ENCODE peak calls at places on chromosomes 1 and 21, in six cellular contexts. One of them, this sample, is unnamed. For H3K9me3 and H3K36me3, the result is how much of the 10 kb centered on the place peaks cover.

GRCh38 chr1:224203243-224204016 is 20.4 kb downstream of the DEGS1 start:
- DNase-seq in GM23248: peak
- DNase-seq in MM.1S: no peak
- DNase-seq in HCT116: no peak
- DNase-seq in K562: no peak
- DNase-seq in mammary epithelial cell: no peak
- DNase-seq in this sample: no peak

GRCh38 chr1:98660941-98661543 is 479 bp upstream of the SNX7 start:
- DNase-seq in GM23248: peak
- DNase-seq in MM.1S: no peak
- DNase-seq in HCT116: no peak
- DNase-seq in K562: no peak
- DNase-seq in mammary epithelial cell: no peak
- DNase-seq in this sample: no peak

GRCh38 chr1:12511516-12512468 is 106.2 kb downstream of the DHRS3 start:
- DNase-seq in GM23248: no peak
- DNase-seq in MM.1S: no peak
- DNase-seq in HCT116: no peak
- DNase-seq in K562: peak
- DNase-seq in mammary epithelial cell: no peak
- DNase-seq in this sample: no peak

GRCh38 chr1:47870946-47871750 is 126.0 kb downstream of the TRABD2B start:
- DNase-seq in GM23248: no peak
- DNase-seq in MM.1S: no peak
- DNase-seq in HCT116: no peak
- DNase-seq in K562: no peak
- DNase-seq in mammary epithelial cell: no peak
- DNase-seq in this sample: no peak

GRCh38 chr21:44866780-44867179 is 6.7 kb downstream of the PTTG1IP start:
- DNase-seq in GM23248: peak
- DNase-seq in MM.1S: no peak
- DNase-seq in HCT116: no peak
- DNase-seq in K562: peak
- DNase-seq in mammary epithelial cell: no peak
- DNase-seq in this sample: no peak

GRCh38 chr1:87089070-87089736 is 174.8 kb downstream of the HS2ST1 start:
- DNase-seq in GM23248: no peak
- DNase-seq in MM.1S: peak
- DNase-seq in HCT116: no peak
- DNase-seq in K562: no peak
- DNase-seq in mammary epithelial cell: peak
- DNase-seq in this sample: no peak

GRCh38 chr1:115463347-115463746 is 125.3 kb upstream of the NGF start:
- DNase-seq in GM23248: no peak
- DNase-seq in MM.1S: peak
- DNase-seq in HCT116: no peak
- DNase-seq in K562: no peak
- DNase-seq in mammary epithelial cell: peak
- DNase-seq in this sample: no peak

GRCh38 chr1:151058682-151059341 is 610 bp downstream of the CDC42SE1 start:
- DNase-seq in GM23248: peak
- DNase-seq in MM.1S: no peak
- DNase-seq in HCT116: no peak
- DNase-seq in K562: no peak
- DNase-seq in mammary epithelial cell: peak
- DNase-seq in this sample: no peak

GRCh38 chr21:36509966-36510742 is 30.2 kb upstream of the CLDN14 start:
- DNase-seq in GM23248: no peak
- DNase-seq in MM.1S: no peak
- DNase-seq in HCT116: no peak
- DNase-seq in K562: no peak
- DNase-seq in mammary epithelial cell: peak
- DNase-seq in this sample: no peak

GRCh38 chr1:44243782-44244495 is 30.7 kb downstream of the DMAP1 start:
- DNase-seq in GM23248: no peak
- DNase-seq in MM.1S: no peak
- DNase-seq in HCT116: no peak
- DNase-seq in K562: no peak
- DNase-seq in mammary epithelial cell: no peak
- DNase-seq in this sample: no peak

GRCh38 chr1:185574139-185574835 is 159.9 kb upstream of the HMCN1 start:
- DNase-seq in GM23248: peak
- DNase-seq in MM.1S: no peak
- DNase-seq in HCT116: no peak
- DNase-seq in K562: no peak
- DNase-seq in mammary epithelial cell: peak
- DNase-seq in this sample: no peak

GRCh38 chr1:10830961-10831669 is 34.7 kb upstream of the CASZ1 start:
- DNase-seq in GM23248: peak
- DNase-seq in MM.1S: no peak
- DNase-seq in HCT116: no peak
- DNase-seq in K562: no peak
- DNase-seq in mammary epithelial cell: peak
- DNase-seq in this sample: no peak

GRCh38 chr1:213049232-213049631 is 1.8 kb upstream of the RPS6KC1 start:
- DNase-seq in GM23248: no peak
- DNase-seq in MM.1S: no peak
- DNase-seq in HCT116: no peak
- DNase-seq in K562: no peak
- DNase-seq in mammary epithelial cell: no peak
- DNase-seq in this sample: no peak

GRCh38 chr1:184471686-184472085 is 84.9 kb downstream of the C1orf21 start:
- DNase-seq in GM23248: no peak
- DNase-seq in MM.1S: no peak
- DNase-seq in HCT116: no peak
- DNase-seq in K562: no peak
- DNase-seq in mammary epithelial cell: no peak
- DNase-seq in this sample: no peak
- H3K9me3 ChIP-seq in GM23248: under half
- H3K9me3 ChIP-seq in MM.1S: under half
- H3K9me3 ChIP-seq in HCT116: under half
- H3K9me3 ChIP-seq in K562: under half
- H3K9me3 ChIP-seq in mammary epithelial cell: under half
- H3K9me3 ChIP-seq in this sample: under half

DNA sequence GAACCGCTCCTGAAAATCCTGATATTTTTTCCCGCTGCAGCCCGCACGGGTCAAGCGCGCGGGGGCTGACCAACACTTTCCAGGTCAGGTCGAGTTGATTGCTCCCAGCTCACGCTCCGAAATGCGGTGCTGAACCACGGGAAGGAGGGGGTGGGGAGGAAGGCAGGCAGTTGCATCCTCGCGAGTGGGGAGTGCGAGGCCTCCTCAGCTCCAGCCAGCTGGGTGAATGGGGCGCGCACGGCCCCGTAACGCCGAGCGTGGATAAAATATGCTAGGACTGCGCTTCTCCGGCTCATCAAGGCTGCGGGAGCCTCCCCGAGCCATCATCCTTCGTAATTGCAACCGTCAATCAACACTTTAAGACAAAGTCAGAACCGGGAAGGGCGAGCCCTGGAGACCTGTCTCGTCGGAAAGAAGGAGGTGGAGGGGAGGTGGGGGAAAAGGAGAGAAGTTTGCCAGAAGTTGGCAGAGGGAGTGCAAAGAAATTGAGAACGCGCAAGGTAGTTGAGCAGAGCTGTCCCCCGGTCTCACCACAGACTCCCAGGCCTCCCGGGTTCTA is 8.0 kb downstream of the NR5A2 start:
- DNase-seq in GM23248: peak
- DNase-seq in MM.1S: no peak
- DNase-seq in HCT116: no peak
- DNase-seq in K562: no peak
- DNase-seq in mammary epithelial cell: no peak
- DNase-seq in this sample: no peak
- TF ChIP-seq EZH2 in GM23248: peak
- TF ChIP-seq EZH2 in MM.1S: no peak
- TF ChIP-seq EZH2 in HCT116: no peak
- TF ChIP-seq EZH2 in K562: peak
- TF ChIP-seq EZH2 in mammary epithelial cell: peak
- TF ChIP-seq EZH2 in this sample: no peak

DNA sequence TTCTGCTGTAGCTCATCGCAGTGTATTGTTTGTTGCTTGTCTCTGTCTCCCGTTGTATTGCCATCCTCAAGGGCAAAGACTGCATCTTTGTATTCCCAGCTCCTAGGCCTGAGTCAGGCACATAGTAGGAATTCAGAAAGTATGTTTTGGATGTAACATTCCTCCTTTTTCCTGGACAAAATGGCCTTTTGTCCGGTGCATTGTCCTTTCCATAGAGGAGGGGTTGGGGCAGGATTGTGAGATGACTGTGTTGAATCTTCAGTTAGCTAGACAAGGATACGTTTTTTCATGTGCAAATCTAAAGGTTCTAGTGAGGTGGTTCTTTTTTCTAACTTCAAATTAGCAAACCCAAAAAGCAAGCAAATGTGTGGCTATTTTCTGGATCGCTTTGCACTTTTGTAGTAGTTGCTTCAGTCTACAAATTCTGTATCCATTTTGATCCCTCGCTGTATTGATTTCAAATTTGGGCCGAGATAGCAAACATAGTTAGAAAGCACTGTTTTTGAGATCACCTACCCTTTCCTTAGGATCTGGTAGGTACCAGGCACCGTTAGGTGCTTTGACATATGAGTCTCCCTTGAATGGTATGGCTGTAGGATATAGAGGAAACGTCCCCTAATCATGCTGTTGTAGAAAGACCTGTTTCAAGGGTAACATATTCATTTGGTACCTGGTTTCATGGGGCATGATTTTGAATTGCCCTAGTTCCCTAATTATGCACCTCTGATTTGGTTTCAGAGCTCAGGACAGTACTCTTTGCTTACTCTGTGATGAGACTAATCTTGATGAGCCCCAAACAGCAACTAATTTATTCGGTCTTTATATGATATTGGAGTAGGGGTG is 1.2 kb downstream of the PPP1R8 start:
- DNase-seq in GM23248: peak
- DNase-seq in MM.1S: no peak
- DNase-seq in HCT116: peak
- DNase-seq in K562: peak
- DNase-seq in mammary epithelial cell: peak
- DNase-seq in this sample: no peak
- H3K36me3 ChIP-seq in GM23248: under half
- H3K36me3 ChIP-seq in MM.1S: under half
- H3K36me3 ChIP-seq in HCT116: under half
- H3K36me3 ChIP-seq in K562: under half
- H3K36me3 ChIP-seq in mammary epithelial cell: under half
- H3K36me3 ChIP-seq in this sample: under half

GRCh38 chr1:3004285-3005205 is 16.7 kb upstream of the ACTRT2 start:
- DNase-seq in GM23248: no peak
- DNase-seq in MM.1S: no peak
- DNase-seq in HCT116: no peak
- DNase-seq in K562: no peak
- DNase-seq in mammary epithelial cell: no peak
- DNase-seq in this sample: no peak
- H3K9me3 ChIP-seq in GM23248: under half
- H3K9me3 ChIP-seq in MM.1S: under half
- H3K9me3 ChIP-seq in HCT116: under half
- H3K9me3 ChIP-seq in K562: under half
- H3K9me3 ChIP-seq in mammary epithelial cell: under half
- H3K9me3 ChIP-seq in this sample: under half

GRCh38 chr1:110555807-110556470 is 37.0 kb upstream of the KCNA10 start:
- DNase-seq in GM23248: no peak
- DNase-seq in MM.1S: no peak
- DNase-seq in HCT116: no peak
- DNase-seq in K562: no peak
- DNase-seq in mammary epithelial cell: no peak
- DNase-seq in this sample: no peak
- TF ChIP-seq EZH2 in GM23248: no peak
- TF ChIP-seq EZH2 in MM.1S: no peak
- TF ChIP-seq EZH2 in HCT116: no peak
- TF ChIP-seq EZH2 in K562: no peak
- TF ChIP-seq EZH2 in mammary epithelial cell: no peak
- TF ChIP-seq EZH2 in this sample: no peak

GRCh38 chr21:25717491-25718139 is 17.1 kb downstream of the ATP5PF start:
- DNase-seq in GM23248: peak
- DNase-seq in MM.1S: no peak
- DNase-seq in HCT116: no peak
- DNase-seq in K562: peak
- DNase-seq in mammary epithelial cell: peak
- DNase-seq in this sample: no peak

GRCh38 chr21:25722631-25723030 is 12.1 kb downstream of the ATP5PF start:
- DNase-seq in GM23248: no peak
- DNase-seq in MM.1S: no peak
- DNase-seq in HCT116: no peak
- DNase-seq in K562: no peak
- DNase-seq in mammary epithelial cell: no peak
- DNase-seq in this sample: no peak

DNA sequence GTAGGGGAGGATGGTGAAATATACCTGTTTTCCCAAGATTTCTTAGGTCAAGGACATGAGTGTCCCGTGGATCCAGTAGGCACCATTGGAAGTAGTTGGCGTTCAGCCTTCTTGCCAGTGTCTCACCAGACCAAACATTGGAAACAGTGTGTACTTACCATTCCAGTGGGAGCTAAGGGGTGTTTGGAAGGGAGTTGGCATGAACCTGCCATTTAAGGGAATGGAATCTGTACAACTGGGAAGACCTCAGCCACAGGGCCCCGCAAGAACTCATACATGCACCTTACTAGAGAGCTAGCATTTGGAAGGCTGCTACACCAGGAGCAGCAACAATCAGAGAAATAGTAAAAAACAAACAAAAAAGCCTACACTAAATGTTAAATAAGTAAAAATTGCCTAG is 12.7 kb downstream of the ATP5PF start:
- DNase-seq in GM23248: no peak
- DNase-seq in MM.1S: no peak
- DNase-seq in HCT116: no peak
- DNase-seq in K562: no peak
- DNase-seq in mammary epithelial cell: no peak
- DNase-seq in this sample: no peak
- H3K36me3 ChIP-seq in GM23248: under half
- H3K36me3 ChIP-seq in MM.1S: under half
- H3K36me3 ChIP-seq in HCT116: under half
- H3K36me3 ChIP-seq in K562: half or more
- H3K36me3 ChIP-seq in mammary epithelial cell: under half
- H3K36me3 ChIP-seq in this sample: half or more

GRCh38 chr1:247145279-247145678 is 26.5 kb downstream of the ZNF124 start:
- DNase-seq in GM23248: no peak
- DNase-seq in MM.1S: no peak
- DNase-seq in HCT116: no peak
- DNase-seq in K562: no peak
- DNase-seq in mammary epithelial cell: no peak
- DNase-seq in this sample: no peak

GRCh38 chr1:247147781-247148180 is 24.0 kb downstream of the ZNF124 start:
- DNase-seq in GM23248: no peak
- DNase-seq in MM.1S: peak
- DNase-seq in HCT116: no peak
- DNase-seq in K562: no peak
- DNase-seq in mammary epithelial cell: no peak
- DNase-seq in this sample: no peak

GRCh38 chr1:247146671-247147070 is 25.1 kb downstream of the ZNF124 start:
- DNase-seq in GM23248: no peak
- DNase-seq in MM.1S: no peak
- DNase-seq in HCT116: no peak
- DNase-seq in K562: peak
- DNase-seq in mammary epithelial cell: no peak
- DNase-seq in this sample: no peak
- H3K9me3 ChIP-seq in GM23248: under half
- H3K9me3 ChIP-seq in MM.1S: under half
- H3K9me3 ChIP-seq in HCT116: under half
- H3K9me3 ChIP-seq in K562: under half
- H3K9me3 ChIP-seq in mammary epithelial cell: under half
- H3K9me3 ChIP-seq in this sample: under half